ENCODE peak calls at places on chromosomes 2 and 18, in six cellular contexts. G is heart left ventricle, U is GM23248, R is HepG2, Z is psoas muscle, Q is aorta. H is an unnamed sample.

GRCh38 chr18:34709631-34710429 is at the start of gene DTNA:
- DNase-seq in Q (no peak), U (peak; percentile 97), R (no peak), G (no peak), Z (no peak), H (no peak)

GRCh38 chr2:217650716-217651360 is 352.0 kb downstream of the TNS1 start:
- DNase-seq in U (peak; percentile 75), Q (no peak), R (peak; percentile 59), Z (no peak), G (no peak), H (no peak)

GRCh38 chr2:134466141-134466540 is 212.3 kb downstream of the MGAT5 start:
- DNase-seq in Z (no peak), R (peak; percentile 66), G (no peak), Q (no peak), U (peak; percentile 6), H (no peak)

GRCh38 chr18:6781846-6782245 is 52.3 kb downstream of the ARHGAP28 start:
- DNase-seq in U (peak; percentile 55), Z (no peak), R (no peak), G (no peak), Q (no peak), H (no peak)

GRCh38 chr18:9507565-9508088 is 32.3 kb downstream of the RALBP1 start:
- DNase-seq in R (no peak), U (no peak), G (no peak), Z (no peak), Q (no peak), H (no peak)

GRCh38 chr2:203706403-203706802 is at the start of gene CD28:
- DNase-seq in Q (peak; percentile 76), R (no peak), Z (no peak), U (no peak), G (peak; percentile 65), H (no peak)

GRCh38 chr2:120465989-120466703 is 120.2 kb downstream of the INHBB start:
- DNase-seq in R (peak; percentile 100), Z (no peak), Q (peak; percentile 73), G (no peak), U (no peak), H (peak; percentile 45)

GRCh38 chr2:61537590-61538178 is 472 bp downstream of the XPO1 start:
- DNase-seq in U (peak; percentile 50), Q (peak; percentile 77), Z (no peak), R (no peak), G (no peak), H (no peak)

GRCh38 chr2:197263077-197263476 is 47.5 kb downstream of the ANKRD44 start:
- DNase-seq in U (no peak), Z (no peak), Q (no peak), G (no peak), R (no peak), H (no peak)

GRCh38 chr2:39128919-39129391 is 8.1 kb upstream of the SOS1 start:
- DNase-seq in R (peak; percentile 70), U (peak; percentile 20), Z (no peak), G (no peak), Q (no peak), H (no peak)

GRCh38 chr2:98522854-98523253 is 78.2 kb downstream of the INPP4A start:
- DNase-seq in Z (no peak), R (no peak), G (no peak), U (no peak), Q (no peak), H (no peak)

GRCh38 chr2:106638043-106638442 is 150.9 kb downstream of the CD8B2 start:
- DNase-seq in Q (no peak), R (no peak), U (peak; percentile 48), Z (no peak), G (no peak), H (no peak)

GRCh38 chr2:160241251-160242137 is 41.4 kb upstream of the ITGB6 start:
- DNase-seq in R (no peak), Q (peak; percentile 84), G (peak; percentile 66), U (peak; percentile 87), Z (no peak), H (peak; percentile 62)
- H3K27ac ChIP-seq in R (no peak overlapping the region), Q (peak overlapping the region; percentile 20), G (no peak overlapping the region), U (peak overlapping the region; percentile 34), Z (peak overlapping the region; percentile 81), H (peak overlapping the region; percentile 48)

GRCh38 chr2:1972948-1973347 is 228.6 kb upstream of the PXDN start:
- DNase-seq in G (no peak), R (no peak), Q (no peak), U (no peak), Z (no peak), H (no peak)
- H3K27ac ChIP-seq in G (no peak overlapping the region), R (no peak overlapping the region), Q (no peak overlapping the region), U (no peak overlapping the region), Z (no peak overlapping the region), H (no peak overlapping the region)

GRCh38 chr2:10452334-10452733 is 4.2 kb upstream of the ODC1 start:
- DNase-seq in Q (no peak), U (peak; percentile 94), R (peak; percentile 72), Z (no peak), G (no peak), H (peak; percentile 83)
- H3K27ac ChIP-seq in Q (no peak overlapping the region), U (peak overlapping the region; percentile 78), R (no peak overlapping the region), Z (no peak overlapping the region), G (no peak overlapping the region), H (peak overlapping the region; percentile 37)

DNA sequence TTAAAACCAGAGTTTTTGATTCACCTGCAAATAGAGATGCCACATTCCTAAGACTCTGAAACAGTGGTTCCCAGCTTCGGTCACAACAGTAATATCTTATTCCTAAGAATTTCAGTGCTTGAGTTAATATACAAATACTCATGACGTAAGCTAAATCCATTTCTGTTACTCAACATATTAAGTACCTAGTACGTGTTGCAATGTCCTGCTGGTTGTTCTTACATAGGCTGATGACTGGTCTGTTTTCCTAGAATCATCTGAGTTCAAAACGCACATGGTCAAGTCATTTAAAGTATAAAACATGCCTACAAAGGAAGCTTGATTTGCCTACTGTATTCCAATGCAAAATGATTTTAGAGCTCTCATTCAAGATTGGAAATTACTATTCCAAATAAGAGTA is 7.2 kb downstream of the NCL start:
- DNase-seq in G (no peak), R (no peak), Z (no peak), U (peak; percentile 58), Q (no peak), H (no peak)
- H3K27ac ChIP-seq in G (no peak overlapping the region), R (no peak overlapping the region), Z (no peak overlapping the region), U (no peak overlapping the region), Q (no peak overlapping the region), H (no peak overlapping the region)

GRCh38 chr2:58299123-58299522 is 58.0 kb upstream of the FANCL start:
- DNase-seq in U (no peak), R (no peak), G (no peak), Z (no peak), Q (no peak), H (no peak)
- H3K27ac ChIP-seq in U (no peak overlapping the region), R (no peak overlapping the region), G (no peak overlapping the region), Z (no peak overlapping the region), Q (no peak overlapping the region), H (no peak overlapping the region)

GRCh38 chr2:191844706-191845105 is 2.2 kb downstream of the CAVIN2 start:
- DNase-seq in Z (no peak), R (no peak), Q (no peak), U (peak; percentile 26), G (no peak), H (no peak)

GRCh38 chr2:191836853-191837769 is 9.8 kb downstream of the CAVIN2 start:
- DNase-seq in R (no peak), G (no peak), Z (no peak), U (no peak), Q (no peak), H (no peak)

GRCh38 chr2:191839918-191840804 is 6.7 kb downstream of the CAVIN2 start:
- DNase-seq in G (no peak), R (no peak), U (no peak), Q (no peak), Z (no peak), H (no peak)

GRCh38 chr2:191838526-191838925 is 8.4 kb downstream of the CAVIN2 start:
- DNase-seq in U (no peak), Q (no peak), G (no peak), Z (no peak), R (no peak), H (no peak)

DNA sequence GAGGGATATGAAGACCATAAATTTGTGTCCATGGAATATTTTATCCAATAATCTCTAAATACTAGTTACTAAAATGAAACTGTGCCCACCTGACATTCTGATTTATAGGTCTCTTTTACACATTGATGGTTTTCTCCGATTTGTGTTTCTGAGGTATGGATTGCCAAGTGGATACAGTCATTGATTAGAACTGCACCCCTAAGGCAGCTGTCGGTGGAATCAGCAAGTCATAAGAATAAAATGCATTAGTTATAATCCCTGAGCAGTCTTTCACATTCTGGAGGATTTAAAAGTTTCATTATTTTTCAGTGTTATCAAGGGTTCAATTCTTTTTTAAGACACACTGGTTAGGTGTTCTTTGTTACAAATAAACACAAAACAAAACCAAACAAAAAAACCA is 6.0 kb downstream of the CAVIN2 start:
- DNase-seq in R (no peak), U (no peak), Q (no peak), Z (no peak), G (no peak), H (no peak)
- H3K27ac ChIP-seq in R (no peak overlapping the region), U (no peak overlapping the region), Q (no peak overlapping the region), Z (no peak overlapping the region), G (no peak overlapping the region), H (no peak overlapping the region)

GRCh38 chr2:27886322-27886721 is 3.9 kb downstream of the RBKS start:
- DNase-seq in Q (no peak), U (no peak), R (no peak), G (no peak), Z (no peak), H (no peak)
- H3K27ac ChIP-seq in Q (no peak overlapping the region), U (peak overlapping the region; percentile 49), R (no peak overlapping the region), G (no peak overlapping the region), Z (peak overlapping the region; percentile 47), H (no peak overlapping the region)

DNA sequence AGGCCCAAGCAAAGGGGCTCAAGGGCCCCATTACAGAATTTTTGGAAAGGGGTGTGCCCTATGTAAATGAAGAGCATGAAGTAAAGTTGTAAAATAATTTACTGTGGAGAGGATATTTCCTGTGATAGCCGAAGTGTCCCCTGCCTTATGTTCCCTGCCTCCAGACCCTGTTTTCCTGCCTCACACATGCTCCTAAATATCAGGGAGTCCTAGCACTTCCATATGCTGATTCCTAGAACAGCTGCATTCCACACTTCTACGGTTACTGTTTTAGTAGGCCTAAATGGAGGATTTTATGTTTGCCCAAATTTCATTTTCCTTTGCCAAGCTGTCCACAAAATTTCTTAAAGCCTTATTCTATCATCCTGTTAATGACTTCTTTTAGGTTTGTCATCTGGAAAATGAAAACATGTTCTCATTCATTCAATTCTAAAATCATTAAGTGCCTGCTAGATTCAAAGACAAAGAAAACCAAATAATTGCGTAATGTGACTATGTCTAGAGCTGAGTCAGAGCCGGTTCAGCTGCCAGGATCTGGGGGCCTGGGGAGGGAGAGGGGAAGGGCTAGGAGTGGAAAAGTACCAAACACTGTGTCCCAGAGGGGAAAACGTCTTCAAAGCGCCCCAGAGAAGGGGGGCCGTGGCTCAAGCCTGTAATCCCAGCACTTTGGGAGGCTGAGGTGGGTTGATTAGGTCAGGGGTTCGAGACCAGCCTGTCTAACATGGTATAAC is 25.8 kb upstream of the IMPA2 start:
- DNase-seq in U (peak; percentile 84), R (peak; percentile 76), G (peak; percentile 76), Q (peak; percentile 81), Z (peak; percentile 76), H (peak; percentile 73)
- H3K27ac ChIP-seq in U (peak overlapping the region; percentile 95), R (peak overlapping the region; percentile 72), G (no peak overlapping the region), Q (no peak overlapping the region), Z (peak overlapping the region; percentile 37), H (peak overlapping the region; percentile 46)

GRCh38 chr2:110853516-110853915 is 121.1 kb downstream of the ACOXL start:
- DNase-seq in Z (no peak), U (peak; percentile 45), Q (no peak), G (no peak), R (peak; percentile 42), H (no peak)
- H3K27ac ChIP-seq in Z (no peak overlapping the region), U (no peak overlapping the region), Q (no peak overlapping the region), G (no peak overlapping the region), R (no peak overlapping the region), H (no peak overlapping the region)

H was measured in lower lobe of right lung.